ENCODE peak calls at places on chromosomes 11 and 22, in seven cellular contexts. I is IMR-90, D is mesendoderm, O is mesenchymal stem cell, H is neuronal stem cell, C is H1, Y is trophoblast cell. M is an unnamed sample.

GRCh38 chr22:24289138-24289537 is 18.5 kb downstream of the SPECC1L start:
- DNase-seq in I (peak), D (peak), O (peak), H (no peak), C (no peak), Y (no peak), M (no peak)

GRCh38 chr11:59918987-59919589 is 19.1 kb upstream of the OOSP1 start:
- DNase-seq in I (peak), D (peak), O (peak), H (peak), C (no peak), Y (no peak), M (no peak)

GRCh38 chr11:11177156-11177808 is 175.8 kb downstream of the CSNK2A3 start:
- DNase-seq in I (no peak), D (no peak), O (no peak), H (no peak), C (no peak), Y (peak), M (no peak)

GRCh38 chr11:63548178-63548577 is 11.6 kb downstream of the PLAAT4 start:
- DNase-seq in I (no peak), D (no peak), O (no peak), H (no peak), C (no peak), Y (no peak), M (no peak)

GRCh38 chr11:119728651-119729580 is at the start of gene NECTIN1:
- DNase-seq in I (peak), D (peak), O (peak), H (peak), C (peak), Y (peak), M (peak)

GRCh38 chr22:20234760-20235452 is 33.2 kb downstream of the RTN4R start:
- DNase-seq in I (no peak), D (no peak), O (no peak), H (no peak), C (no peak), Y (no peak), M (no peak)

GRCh38 chr22:36954251-36955014 is 41.0 kb downstream of the CSF2RB start:
- DNase-seq in I (no peak), D (no peak), O (no peak), H (no peak), C (no peak), Y (no peak), M (no peak)

GRCh38 chr22:29117799-29118477 is 45.1 kb downstream of the KREMEN1 start:
- DNase-seq in I (peak), D (no peak), O (peak), H (no peak), C (no peak), Y (no peak), M (no peak)

GRCh38 chr11:109583996-109584395 is 162.0 kb downstream of the C11orf87 start:
- DNase-seq in I (no peak), D (no peak), O (no peak), H (no peak), C (no peak), Y (no peak), M (no peak)

GRCh38 chr11:65225284-65226102 is 36.3 kb upstream of the POLA2 start:
- DNase-seq in I (peak), D (peak), O (peak), H (peak), C (no peak), Y (peak), M (peak)

GRCh38 chr11:98183034-98183433 is 837.7 kb upstream of the CNTN5 start:
- DNase-seq in I (no peak), D (no peak), O (no peak), H (no peak), C (no peak), Y (no peak), M (no peak)

GRCh38 chr22:42340695-42341383 is 70.4 kb upstream of the TCF20 start:
- DNase-seq in I (no peak), D (peak), O (no peak), H (peak), C (no peak), Y (no peak), M (peak)
- H3K4ac ChIP-seq in I (no peak), D (peak), O (no peak), H (no peak), C (peak), Y (no peak), M (no peak)

GRCh38 chr11:86073948-86074347 is 5.1 kb upstream of the PICALM start:
- DNase-seq in I (no peak), D (no peak), O (no peak), H (no peak), C (no peak), Y (peak), M (no peak)

GRCh38 chr11:86081465-86081864 is 12.6 kb upstream of the PICALM start:
- DNase-seq in I (no peak), D (no peak), O (no peak), H (no peak), C (no peak), Y (no peak), M (no peak)

DNA sequence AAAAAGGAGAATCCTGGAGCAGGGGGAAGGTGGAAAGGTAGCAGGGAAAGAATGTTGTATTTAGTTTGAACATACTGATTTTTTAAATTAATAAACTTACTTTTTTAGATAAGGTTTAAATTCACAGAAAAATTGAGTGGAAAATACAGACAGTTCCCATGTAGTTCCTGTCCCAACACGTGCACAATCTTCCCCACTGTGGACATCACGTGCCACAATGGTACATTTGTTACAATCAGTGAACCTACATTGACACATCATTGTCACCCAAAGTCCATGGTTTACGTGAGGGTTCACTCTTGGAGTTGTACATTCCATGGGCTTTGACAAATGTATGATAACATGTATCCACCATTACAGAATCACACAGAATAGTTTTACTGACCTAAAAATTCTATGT is 10.5 kb upstream of the PICALM start:
- DNase-seq in I (no peak), D (no peak), O (no peak), H (no peak), C (no peak), Y (no peak), M (no peak)
- H3K4ac ChIP-seq in I (no peak), D (no peak), O (no peak), H (no peak), C (no peak), Y (no peak), M (no peak)

GRCh38 chr22:38737302-38738060 is 18.3 kb downstream of the SUN2 start:
- DNase-seq in I (peak), D (no peak), O (no peak), H (no peak), C (no peak), Y (no peak), M (no peak)
- H3K4ac ChIP-seq in I (no peak), D (no peak), O (no peak), H (no peak), C (no peak), Y (no peak), M (no peak)

GRCh38 chr11:20598487-20598886 is 921 bp upstream of the SLC6A5 start:
- DNase-seq in I (no peak), D (no peak), O (no peak), H (no peak), C (no peak), Y (no peak), M (no peak)

GRCh38 chr11:20597137-20597923 is 2.1 kb upstream of the SLC6A5 start:
- DNase-seq in I (no peak), D (no peak), O (no peak), H (no peak), C (no peak), Y (no peak), M (no peak)

GRCh38 chr11:20597924-20598484 is 1.4 kb upstream of the SLC6A5 start:
- DNase-seq in I (no peak), D (no peak), O (no peak), H (no peak), C (no peak), Y (no peak), M (no peak)

GRCh38 chr11:20601221-20601914 is 2.0 kb downstream of the SLC6A5 start:
- DNase-seq in I (no peak), D (peak), O (no peak), H (no peak), C (no peak), Y (no peak), M (peak)

DNA sequence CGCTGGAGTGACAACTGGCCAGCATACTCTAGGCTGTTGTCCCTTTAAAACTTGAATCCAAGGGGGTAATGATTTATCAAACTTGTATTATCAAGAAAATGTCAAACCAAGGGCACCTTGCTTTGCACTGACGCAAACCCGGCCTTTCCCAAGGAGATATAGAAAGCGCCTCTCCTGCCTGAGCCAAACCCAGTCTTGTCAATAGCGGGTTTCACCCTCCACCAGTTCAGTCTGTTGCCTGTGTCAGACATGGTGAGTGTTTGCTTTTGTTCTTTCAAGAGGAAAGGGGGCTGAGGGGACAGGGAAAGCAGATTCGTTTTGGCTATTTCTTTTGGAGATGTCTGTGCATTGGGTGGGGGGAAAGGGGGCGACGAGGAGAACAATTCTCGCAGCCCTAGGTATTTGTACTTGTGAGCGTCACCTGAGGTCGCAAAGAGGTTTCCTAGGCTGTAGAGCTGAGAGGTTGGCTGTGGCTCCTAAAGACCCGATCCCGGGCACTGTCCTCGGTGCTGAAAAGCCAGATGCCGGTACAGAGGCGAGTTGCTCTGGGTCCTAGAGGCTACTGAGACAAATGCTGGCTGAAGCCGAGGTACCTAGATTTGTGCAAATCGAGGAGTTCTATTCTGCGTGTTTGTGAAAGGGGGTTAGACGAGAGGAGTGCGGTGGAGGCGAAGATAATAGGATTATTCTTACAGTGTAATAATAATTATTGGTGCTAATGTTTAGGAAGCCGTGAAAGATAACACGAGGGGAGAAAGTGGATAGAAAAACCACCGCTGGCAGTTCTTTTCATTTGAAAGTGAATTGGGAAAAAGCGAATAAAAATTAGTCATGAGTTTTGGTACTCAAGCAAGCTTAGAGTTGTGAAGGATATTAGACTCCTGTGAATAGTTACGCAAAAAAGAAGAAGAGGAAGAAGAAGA is at the start of gene SLC6A5:
- DNase-seq in I (peak), D (peak), O (peak), H (peak), C (peak), Y (peak), M (peak)
- H3K4ac ChIP-seq in I (no peak), D (no peak), O (no peak), H (no peak), C (no peak), Y (no peak), M (no peak)

GRCh38 chr22:32531955-32532818 is 57.6 kb downstream of the FBXO7 start:
- DNase-seq in I (peak), D (peak), O (peak), H (peak), C (peak), Y (peak), M (peak)
- H3K4ac ChIP-seq in I (peak), D (no peak), O (peak), H (peak), C (peak), Y (no peak), M (peak)

GRCh38 chr22:38174626-38175025 is 7.0 kb downstream of the PLA2G6 start:
- DNase-seq in I (no peak), D (no peak), O (no peak), H (no peak), C (no peak), Y (no peak), M (no peak)
- H3K4ac ChIP-seq in I (peak), D (no peak), O (no peak), H (no peak), C (no peak), Y (no peak), M (no peak)

M was measured in H9.